ENCODE peak calls at places on chromosome 1, in four cellular contexts. Q is fibroblast of mammary gland, Z is astrocyte, O is Panc1. I is an unnamed sample.

GRCh38 chr1:93666613-93667384 is 14.8 kb downstream of the BCAR3 start:
- DNase-seq in O (no peak), Q (peak), Z (peak), I (peak)

GRCh38 chr1:79100385-79100784 is 93.9 kb upstream of the ADGRL4 start:
- DNase-seq in Z (peak), O (no peak), Q (peak), I (peak)

GRCh38 chr1:72442251-72442650 is 159.9 kb upstream of the NEGR1 start:
- DNase-seq in O (no peak), Q (peak), Z (peak), I (peak)

GRCh38 chr1:147241955-147242448 is 482 bp upstream of the CHD1L start:
- DNase-seq in Z (no peak), O (no peak), Q (peak), I (no peak)

GRCh38 chr1:48777219-48777895 is 666 bp upstream of the BEND5 start:
- DNase-seq in Q (no peak), O (no peak), Z (no peak), I (no peak)

GRCh38 chr1:168083456-168084325 is 53.0 kb downstream of the GPR161 start:
- DNase-seq in Q (no peak), Z (no peak), O (no peak), I (no peak)

GRCh38 chr1:41662656-41663437 is 178.4 kb upstream of the EDN2 start:
- DNase-seq in Q (peak), Z (peak), O (no peak), I (peak)

GRCh38 chr1:109239580-109240068 is 9.7 kb upstream of the CELSR2 start:
- DNase-seq in Z (no peak), O (no peak), Q (peak), I (peak)

GRCh38 chr1:177847843-177848242 is 122.0 kb downstream of the SEC16B start:
- DNase-seq in O (no peak), Q (peak), Z (peak), I (peak)

GRCh38 chr1:37250371-37250770 is 216.1 kb upstream of the GRIK3 start:
- DNase-seq in O (no peak), Z (no peak), Q (peak), I (no peak)

GRCh38 chr1:203045821-203046594 is 19.7 kb downstream of the PPFIA4 start:
- DNase-seq in Q (peak), O (no peak), Z (peak), I (no peak)

GRCh38 chr1:69523032-69523431 is 44.7 kb upstream of the LRRC7 start:
- DNase-seq in Q (peak), Z (peak), O (no peak), I (peak)

GRCh38 chr1:52426391-52426790 is 22.0 kb downstream of the PRPF38A start:
- DNase-seq in Z (peak), O (no peak), Q (no peak), I (peak)

GRCh38 chr1:39713557-39713956 is 22.3 kb upstream of the HPCAL4 start:
- DNase-seq in Q (no peak), Z (no peak), O (no peak), I (no peak)

GRCh38 chr1:99475991-99476532 is 169.9 kb upstream of the PALMD start:
- DNase-seq in O (no peak), Z (no peak), Q (no peak), I (no peak)

GRCh38 chr1:83692524-83693336 is 306.2 kb downstream of the TTLL7 start:
- DNase-seq in Z (peak), Q (no peak), O (no peak), I (peak)

GRCh38 chr1:44089371-44090070 is 29.1 kb upstream of the KLF17 start:
- DNase-seq in Z (no peak), O (no peak), Q (peak), I (peak)

GRCh38 chr1:201533836-201534235 is 5.1 kb upstream of the NAV1 start:
- DNase-seq in Z (no peak), Q (no peak), O (no peak), I (no peak)

GRCh38 chr1:21329209-21329844 is 39.1 kb upstream of the ECE1 start:
- DNase-seq in Z (no peak), O (no peak), Q (peak), I (no peak)

GRCh38 chr1:178684542-178685000 is 40.5 kb upstream of the RALGPS2 start:
- DNase-seq in Q (peak), O (peak), Z (peak), I (peak)

GRCh38 chr1:184504012-184504694 is 117.3 kb downstream of the C1orf21 start:
- DNase-seq in O (no peak), Q (no peak), Z (no peak), I (no peak)

DNA sequence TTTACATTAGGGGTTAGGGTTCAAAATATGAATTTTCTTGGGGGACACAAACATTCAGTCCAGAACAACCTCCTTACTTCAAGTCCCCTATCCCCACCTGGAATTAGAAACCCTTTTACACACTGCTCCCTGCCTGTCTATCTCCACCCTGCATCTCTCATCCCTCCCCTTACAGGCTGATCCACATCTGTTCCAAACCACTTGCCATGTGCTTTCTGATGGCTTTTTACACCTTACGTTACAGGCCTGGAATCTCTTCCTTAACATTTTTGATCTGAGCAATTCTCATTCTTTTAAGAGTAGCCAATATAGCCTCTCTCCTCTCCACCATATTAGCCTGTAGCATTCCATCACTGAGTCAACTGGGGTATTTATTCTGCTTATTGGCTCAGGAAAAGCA is 122.0 kb downstream of the PTBP2 start:
- DNase-seq in Z (no peak), Q (no peak), O (no peak), I (no peak)
- H3K4me3 ChIP-seq in Z (no peak), Q (no peak), O (no peak), I (no peak)

GRCh38 chr1:6496890-6497214 is 5.4 kb upstream of the PLEKHG5 start:
- DNase-seq in Z (no peak), O (no peak), Q (no peak), I (no peak)

GRCh38 chr1:6497215-6497866 is 5.9 kb upstream of the PLEKHG5 start:
- DNase-seq in Z (no peak), Q (no peak), O (no peak), I (no peak)

GRCh38 chr1:6495041-6495441 is 3.6 kb upstream of the PLEKHG5 start:
- DNase-seq in Q (no peak), O (no peak), Z (no peak), I (no peak)

GRCh38 chr1:6495540-6496359 is 4.3 kb upstream of the PLEKHG5 start:
- DNase-seq in O (no peak), Q (no peak), Z (no peak), I (no peak)

DNA sequence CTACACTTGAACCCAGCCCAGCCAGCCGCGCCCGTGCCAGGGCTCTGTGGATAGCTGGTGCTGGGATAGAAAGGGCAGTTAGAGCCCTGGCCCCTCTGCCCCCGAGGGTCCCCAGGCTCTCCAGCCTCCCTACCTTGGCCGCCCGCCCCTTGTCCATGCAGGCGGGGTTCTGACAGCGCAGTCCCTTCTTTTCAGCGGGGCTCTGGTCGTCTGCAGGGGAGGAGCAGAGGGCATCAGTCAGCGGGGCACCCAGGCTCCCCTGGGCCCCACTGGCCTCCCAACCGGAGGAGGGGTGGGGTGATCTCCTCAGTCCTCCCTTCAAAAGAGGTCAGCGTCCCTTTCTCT is 4.9 kb upstream of the PLEKHG5 start:
- DNase-seq in Z (no peak), Q (no peak), O (no peak), I (no peak)
- H3K4me3 ChIP-seq in Z (peak), Q (no peak), O (peak), I (peak)

GRCh38 chr1:17045623-17046022 is 8.2 kb downstream of the SDHB start:
- DNase-seq in Z (no peak), Q (peak), O (no peak), I (peak)
- H3K4me3 ChIP-seq in Z (peak), Q (no peak), O (no peak), I (peak)

GRCh38 chr1:156746381-156746715 is 5.1 kb downstream of the HDGF start:
- DNase-seq in O (no peak), Q (no peak), Z (no peak), I (no peak)
- H3K4me3 ChIP-seq in O (no peak), Q (peak), Z (no peak), I (peak)

GRCh38 chr1:85484716-85485115 is 19.8 kb upstream of the DDAH1 start:
- DNase-seq in Z (no peak), Q (no peak), O (no peak), I (no peak)
- H3K4me3 ChIP-seq in Z (no peak), Q (no peak), O (no peak), I (no peak)

DNA sequence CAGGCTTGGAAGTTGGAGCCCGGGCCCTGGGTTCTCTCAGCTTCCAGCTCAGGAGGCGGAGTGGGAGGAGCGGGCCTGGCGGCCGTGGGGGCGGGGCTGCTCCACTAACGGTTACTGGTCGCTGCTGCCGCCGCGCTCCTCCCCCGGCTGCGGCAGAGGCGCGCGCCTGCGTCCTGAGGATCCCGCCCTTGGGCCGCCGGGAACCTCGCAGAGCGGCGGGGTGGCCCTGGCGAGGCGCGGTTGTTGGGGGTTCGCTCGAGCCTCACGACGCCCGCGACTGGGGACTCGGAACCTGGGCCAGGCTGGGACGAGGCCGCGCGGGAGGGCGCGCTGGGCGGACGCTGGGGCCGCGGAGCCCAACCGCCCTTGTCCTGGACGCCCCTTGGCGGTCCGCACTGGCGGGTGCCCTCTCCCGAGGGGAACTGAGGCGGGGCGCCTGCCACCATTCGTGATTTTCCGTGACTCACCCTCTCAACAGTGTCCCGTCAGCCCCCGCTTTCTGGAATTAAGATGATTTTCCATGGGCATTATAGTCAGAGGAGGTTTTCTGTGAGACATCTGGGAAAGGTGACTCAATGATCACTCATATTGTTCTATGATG is 34.1 kb downstream of the OR2G3 start:
- DNase-seq in O (no peak), Q (peak), Z (peak), I (peak)
- H3K4me3 ChIP-seq in O (no peak), Q (no peak), Z (peak), I (no peak)

DNA sequence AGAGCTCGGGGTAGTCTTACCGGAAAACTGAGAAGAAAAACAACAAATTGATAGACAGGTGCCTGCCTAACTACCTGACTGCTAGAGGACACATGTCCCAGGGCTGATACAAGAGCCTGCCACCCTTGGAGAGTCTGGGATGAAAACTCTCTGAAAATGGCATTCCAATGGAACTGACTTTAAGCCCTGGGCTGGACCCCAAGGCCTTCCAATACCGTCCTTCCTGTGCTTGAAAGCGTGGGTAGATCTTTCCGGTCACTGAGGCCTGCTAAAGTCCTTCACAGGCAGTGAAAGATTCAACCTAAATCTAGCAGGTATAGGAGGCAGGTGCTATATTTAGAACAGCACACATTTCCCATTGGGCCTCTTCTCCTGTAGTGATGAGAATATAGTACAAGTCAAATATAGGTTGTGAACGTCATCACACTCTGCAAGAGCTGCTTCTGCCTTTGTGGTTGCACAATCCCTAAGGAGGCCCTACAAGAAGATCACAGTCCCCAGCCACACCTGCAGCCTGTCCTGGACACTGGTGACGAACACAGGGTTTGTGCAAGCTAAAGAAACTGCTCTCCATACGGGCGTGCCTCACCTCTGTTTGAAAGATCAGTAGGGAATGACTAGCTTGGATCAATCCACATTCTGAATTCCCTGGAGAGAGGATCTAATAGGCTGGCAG is 836 bp upstream of the CHML start:
- DNase-seq in Z (no peak), Q (no peak), O (no peak), I (peak)
- H3K4me3 ChIP-seq in Z (peak), Q (no peak), O (peak), I (no peak)

DNA sequence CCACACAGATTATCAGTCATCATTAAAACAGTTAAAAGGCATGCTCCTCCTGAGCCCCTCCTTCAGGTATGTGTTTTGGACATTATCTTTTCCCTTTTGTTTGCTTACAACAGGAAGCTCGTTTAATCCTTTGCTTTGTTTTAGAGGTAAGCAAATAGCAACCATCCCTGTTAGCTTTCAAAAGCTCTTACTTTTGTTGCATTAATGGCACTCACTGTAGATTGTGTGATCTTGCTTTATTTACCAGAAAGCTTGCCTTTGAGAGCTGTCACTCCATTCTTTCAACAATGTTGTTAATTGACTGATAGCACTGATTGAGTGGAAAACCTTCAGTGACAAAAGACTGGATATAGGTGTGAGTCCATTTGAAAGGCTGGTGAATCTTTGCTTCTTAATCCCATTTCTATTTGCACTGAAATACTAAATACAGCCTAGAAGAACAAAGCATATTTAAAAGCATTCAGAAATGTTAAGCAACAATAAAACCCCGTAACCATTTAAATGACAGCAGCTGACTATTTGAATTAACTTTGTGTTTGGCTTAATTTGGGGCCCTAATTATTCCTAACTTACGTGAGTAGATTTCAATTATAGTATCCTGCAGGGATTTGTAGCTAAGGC is 48.3 kb downstream of the ADGRL2 start:
- DNase-seq in Q (no peak), O (no peak), Z (no peak), I (no peak)
- H3K4me3 ChIP-seq in Q (no peak), O (no peak), Z (no peak), I (no peak)

I was measured in choroid plexus epithelial cell.